ENCODE peak calls at places on chromosomes 4 and X, in six cellular contexts. U, O, M, Z, L and I are unnamed samples.

GRCh38 chr4:152488246-152488645 is 47.6 kb downstream of the FBXW7 start:
- ATAC-seq in U (no peak), O (no peak), M (no peak), Z (no peak), L (no peak), I (no peak)

GRCh38 chrX:24242649-24243556 is 71.0 kb downstream of the SUPT20HL2 start:
- ATAC-seq in U (peak; percentile 76), O (no peak), M (no peak), Z (peak; percentile 89), L (peak; percentile 60), I (no peak)

GRCh38 chr4:54843106-54843505 is 185.3 kb downstream of the KIT start:
- ATAC-seq in U (no peak), O (no peak), M (no peak), Z (peak; percentile 79), L (no peak), I (no peak)

GRCh38 chr4:84499065-84499982 is at the start of gene NKX6-1:
- ATAC-seq in U (peak; percentile 71), O (peak; percentile 66), M (peak; percentile 60), Z (peak; percentile 86), L (peak; percentile 89), I (no peak)

GRCh38 chr4:21415728-21416127 is 532.8 kb downstream of the KCNIP4 start:
- ATAC-seq in U (no peak), O (no peak), M (no peak), Z (no peak), L (no peak), I (no peak)

GRCh38 chr4:173642509-173642908 is 112.5 kb upstream of the HAND2 start:
- ATAC-seq in U (no peak), O (no peak), M (no peak), Z (peak; percentile 92), L (no peak), I (no peak)

GRCh38 chr4:26227827-26228226 is 93.0 kb upstream of the RBPJ start:
- ATAC-seq in U (no peak), O (no peak), M (no peak), Z (no peak), L (no peak), I (no peak)

GRCh38 chr4:129806986-129807385 is 711.0 kb downstream of the C4orf33 start:
- ATAC-seq in U (no peak), O (no peak), M (no peak), Z (no peak), L (no peak), I (no peak)

GRCh38 chr4:71187399-71188196 is 151.2 kb upstream of the SLC4A4 start:
- ATAC-seq in U (peak; percentile 46), O (peak; percentile 24), M (peak; percentile 32), Z (peak; percentile 42), L (peak; percentile 72), I (peak; percentile 50)

GRCh38 chr4:80592950-80593349 is 257.4 kb downstream of the CFAP299 start:
- ATAC-seq in U (no peak), O (no peak), M (no peak), Z (no peak), L (peak; percentile 40), I (no peak)

GRCh38 chr4:11469900-11470708 is 41.4 kb upstream of the HS3ST1 start:
- ATAC-seq in U (no peak), O (peak; percentile 44), M (peak; percentile 20), Z (no peak), L (no peak), I (peak; percentile 8)

GRCh38 chr4:7612311-7612710 is 177.6 kb upstream of the PSAPL1 start:
- ATAC-seq in U (no peak), O (no peak), M (no peak), Z (no peak), L (no peak), I (no peak)

GRCh38 chr4:119070301-119070700 is 65.3 kb upstream of the MYOZ2 start:
- ATAC-seq in U (no peak), O (no peak), M (no peak), Z (no peak), L (no peak), I (no peak)

GRCh38 chr4:80045831-80046230 is 27.2 kb downstream of the ANTXR2 start:
- ATAC-seq in U (peak; percentile 79), O (no peak), M (no peak), Z (peak; percentile 53), L (no peak), I (no peak)

GRCh38 chr4:80295331-80295730 is 28.9 kb downstream of the FGF5 start:
- ATAC-seq in U (no peak), O (no peak), M (no peak), Z (no peak), L (no peak), I (no peak)

GRCh38 chr4:144374065-144374464 is 233.5 kb upstream of the GYPA start:
- ATAC-seq in U (no peak), O (peak; percentile 41), M (no peak), Z (no peak), L (no peak), I (peak; percentile 23)

GRCh38 chr4:82677327-82677726 is 115.5 kb upstream of the TMEM150C start:
- ATAC-seq in U (no peak), O (no peak), M (no peak), Z (no peak), L (no peak), I (no peak)

GRCh38 chr4:122912810-122913575 is 9.4 kb downstream of the NUDT6 start:
- ATAC-seq in U (no peak), O (no peak), M (no peak), Z (no peak), L (no peak), I (no peak)